ENCODE peak calls at places on chromosome 10, in four cellular contexts. B is AG04450, F is fibroblast of lung, M is thoracic aorta. A is an unnamed sample.

GRCh38 chr10:110414563-110415309 is 83.0 kb upstream of the DUSP5 start:
- DNase-seq in B (no peak), F (peak), M (no peak), A (peak)

GRCh38 chr10:110137142-110137545 is 70.3 kb upstream of the MXI1 start:
- DNase-seq in B (peak), F (peak), M (no peak), A (peak)

GRCh38 chr10:82411416-82411815 is 536.4 kb downstream of the NRG3 start:
- DNase-seq in B (no peak), F (peak), M (no peak), A (no peak)

GRCh38 chr10:18332048-18332447 is 191.8 kb downstream of the CACNB2 start:
- DNase-seq in B (no peak), F (no peak), M (no peak), A (no peak)

GRCh38 chr10:118343115-118343514 is 991 bp upstream of the FAM204A start:
- DNase-seq in B (no peak), F (peak), M (no peak), A (peak)

GRCh38 chr10:74863508-74863907 is 37.1 kb downstream of the KAT6B start:
- DNase-seq in B (no peak), F (peak), M (no peak), A (no peak)

GRCh38 chr10:51629969-51630617 is 69.3 kb downstream of the CSTF2T start:
- DNase-seq in B (peak), F (no peak), M (no peak), A (no peak)

GRCh38 chr10:96306516-96306915 is 2.3 kb downstream of the DNTT start:
- DNase-seq in B (no peak), F (no peak), M (no peak), A (no peak)

GRCh38 chr10:117096559-117097201 is 41.4 kb downstream of the VAX1 start:
- DNase-seq in B (no peak), F (no peak), M (no peak), A (no peak)

GRCh38 chr10:60856405-60856804 is 78.1 kb downstream of the CDK1 start:
- DNase-seq in B (no peak), F (no peak), M (no peak), A (no peak)

GRCh38 chr10:93126484-93127052 is 52.9 kb downstream of the CYP26A1 start:
- DNase-seq in B (no peak), F (no peak), M (no peak), A (no peak)

GRCh38 chr10:87861034-87861433 is 2.3 kb downstream of the KLLN start:
- DNase-seq in B (no peak), F (no peak), M (no peak), A (no peak)

GRCh38 chr10:17128261-17128660 is 1.4 kb downstream of the CUBN start:
- DNase-seq in B (no peak), F (no peak), M (no peak), A (no peak)

GRCh38 chr10:111077715-111078504 is 1.1 kb downstream of the ADRA2A start:
- DNase-seq in B (no peak), F (no peak), M (no peak), A (no peak)

GRCh38 chr10:48976208-48976607 is 36.6 kb upstream of the LRRC18 start:
- DNase-seq in B (no peak), F (no peak), M (no peak), A (peak)

GRCh38 chr10:47331491-47331890 is 9.2 kb downstream of the GDF2 start:
- DNase-seq in B (no peak), F (no peak), M (no peak), A (no peak)

GRCh38 chr10:76334306-76334705 is 902.9 kb downstream of the LRMDA start:
- DNase-seq in B (no peak), F (no peak), M (no peak), A (no peak)

GRCh38 chr10:78738861-78739260 is 329.9 kb upstream of the ZMIZ1 start:
- DNase-seq in B (no peak), F (no peak), M (no peak), A (no peak)

GRCh38 chr10:61902448-61903183 is 1.1 kb downstream of the ARID5B start:
- DNase-seq in B (no peak), F (peak), M (no peak), A (no peak)

GRCh38 chr10:44284198-44285084 is 100.5 kb downstream of the CXCL12 start:
- DNase-seq in B (no peak), F (no peak), M (no peak), A (no peak)

GRCh38 chr10:66982792-66983481 is 57.1 kb downstream of the LRRTM3 start:
- DNase-seq in B (no peak), F (no peak), M (no peak), A (no peak)

GRCh38 chr10:57694956-57695605 is 572.6 kb downstream of the IPMK start:
- DNase-seq in B (no peak), F (peak), M (no peak), A (no peak)

GRCh38 chr10:78621183-78621789 is 447.5 kb upstream of the ZMIZ1 start:
- DNase-seq in B (no peak), F (peak), M (no peak), A (no peak)

GRCh38 chr10:19932806-19933371 is 116.7 kb downstream of the PLXDC2 start:
- DNase-seq in B (no peak), F (no peak), M (no peak), A (no peak)
- H3K27ac ChIP-seq in B (no peak), F (no peak), M (peak), A (no peak)

DNA sequence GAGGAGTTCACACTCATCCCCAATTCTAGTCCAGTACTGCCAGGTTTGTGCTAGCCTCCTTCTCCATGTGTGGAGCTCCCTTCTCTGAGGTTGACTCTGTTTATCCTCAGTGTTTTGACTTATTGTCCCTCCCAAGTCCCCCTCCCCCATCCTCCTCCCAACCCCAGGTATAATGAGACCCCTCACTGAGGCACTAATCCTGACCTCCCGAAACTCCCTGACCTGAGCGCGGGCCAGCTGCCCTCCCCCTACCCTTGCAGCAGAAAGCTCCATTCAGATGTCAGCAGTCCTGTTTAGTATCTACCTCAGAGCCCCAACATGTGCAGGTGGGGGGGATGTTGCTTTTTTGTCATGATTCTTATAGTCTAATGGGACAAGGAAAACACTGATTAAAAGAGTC is 61.4 kb downstream of the GDI2 start:
- DNase-seq in B (no peak), F (no peak), M (no peak), A (no peak)
- H3K27ac ChIP-seq in B (no peak), F (no peak), M (no peak), A (no peak)

GRCh38 chr10:71827828-71828227 is 23.2 kb downstream of the PSAP start:
- DNase-seq in B (no peak), F (no peak), M (no peak), A (no peak)
- H3K27ac ChIP-seq in B (no peak), F (no peak), M (no peak), A (no peak)

DNA sequence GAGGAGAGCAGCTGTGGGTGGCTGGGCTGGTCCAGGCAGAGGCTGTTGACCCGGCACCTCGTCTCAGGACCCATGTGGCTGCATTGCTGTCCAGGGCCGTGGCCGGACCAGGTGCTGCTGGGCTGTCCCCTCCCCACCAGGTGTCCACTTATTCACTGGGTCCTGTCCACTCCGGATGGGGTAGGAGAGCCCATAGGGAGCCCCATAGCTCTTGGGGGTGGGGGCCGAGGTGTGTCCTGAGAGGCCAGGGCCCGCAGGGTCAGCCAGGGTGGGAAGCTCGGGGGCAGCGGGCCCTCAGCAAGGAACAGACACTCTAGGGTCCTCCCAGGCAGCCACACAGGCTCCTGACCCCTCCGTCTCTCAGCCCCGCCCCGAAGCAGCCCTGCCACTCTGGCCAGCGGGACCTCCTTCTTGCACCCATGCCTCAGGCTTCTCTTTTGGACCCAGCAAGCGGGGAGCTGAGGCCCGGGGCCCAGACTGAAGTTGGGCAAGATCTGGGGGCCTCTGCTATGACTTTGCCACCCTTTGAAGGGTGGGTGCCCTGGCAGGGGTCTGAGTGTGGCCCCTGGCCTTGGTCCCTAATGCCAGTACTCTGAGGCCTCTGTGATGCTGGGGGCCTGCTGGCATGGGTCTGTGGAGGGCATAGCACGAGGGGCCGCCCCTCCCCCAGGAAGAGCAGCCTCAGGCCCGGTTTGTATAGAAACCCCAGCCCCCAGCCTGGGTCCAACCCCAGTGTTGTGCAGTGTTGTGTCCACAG is 86.4 kb downstream of the NKX6-2 start:
- DNase-seq in B (no peak), F (no peak), M (no peak), A (no peak)
- H3K27ac ChIP-seq in B (peak), F (peak), M (peak), A (no peak)

GRCh38 chr10:69139961-69140360 is 16.0 kb downstream of the VPS26A start:
- DNase-seq in B (no peak), F (no peak), M (no peak), A (no peak)
- H3K27ac ChIP-seq in B (no peak), F (no peak), M (no peak), A (no peak)

GRCh38 chr10:14565199-14565598 is 209.5 kb downstream of the FAM107B start:
- DNase-seq in B (no peak), F (no peak), M (no peak), A (no peak)

GRCh38 chr10:14569274-14570060 is 205.2 kb downstream of the FAM107B start:
- DNase-seq in B (no peak), F (no peak), M (no peak), A (no peak)

GRCh38 chr10:14564268-14564744 is 210.4 kb downstream of the FAM107B start:
- DNase-seq in B (no peak), F (no peak), M (no peak), A (no peak)

GRCh38 chr10:14567421-14567820 is 207.3 kb downstream of the FAM107B start:
- DNase-seq in B (no peak), F (no peak), M (no peak), A (no peak)

DNA sequence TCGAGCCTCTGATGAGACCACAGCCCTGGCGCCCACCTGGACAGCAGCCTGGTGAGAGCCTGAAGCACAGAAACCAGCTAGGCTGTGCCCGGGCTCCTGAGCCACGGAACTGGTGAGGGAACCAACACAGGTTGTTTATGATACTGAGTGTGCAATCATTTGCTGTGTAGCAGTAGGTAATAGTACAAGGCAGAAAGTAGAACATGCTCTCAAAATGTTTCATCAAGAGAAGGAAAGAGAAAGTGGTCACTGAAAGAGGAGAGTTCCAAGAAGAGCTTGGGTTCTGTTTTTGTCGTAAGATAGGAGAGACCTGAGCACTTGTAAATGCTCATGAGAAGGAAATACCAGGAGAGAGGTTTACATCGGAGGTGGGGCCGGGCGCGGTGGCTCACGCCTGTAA is 208.2 kb downstream of the FAM107B start:
- DNase-seq in B (no peak), F (no peak), M (no peak), A (no peak)
- H3K27ac ChIP-seq in B (no peak), F (no peak), M (no peak), A (no peak)

DNA sequence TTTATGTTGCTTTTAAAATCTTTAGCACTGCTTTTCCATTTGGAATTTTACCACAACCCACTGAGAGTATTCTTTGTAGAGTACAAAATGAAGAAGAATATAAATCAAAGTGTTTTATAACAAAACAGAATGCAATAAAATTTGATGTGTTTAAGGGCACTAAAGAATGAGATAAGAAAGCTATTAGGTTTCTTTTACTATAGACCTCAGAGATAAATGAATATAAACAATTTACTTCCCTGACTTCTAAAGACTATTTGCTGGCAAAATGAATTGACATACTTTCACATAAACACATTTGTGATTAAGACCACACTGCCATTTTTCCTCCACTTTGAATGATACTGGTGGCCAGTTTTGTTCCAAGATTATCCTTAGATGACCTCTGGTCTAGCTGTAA is 124.5 kb downstream of the ITGA8 start:
- DNase-seq in B (no peak), F (no peak), M (no peak), A (no peak)
- H3K27ac ChIP-seq in B (no peak), F (no peak), M (no peak), A (no peak)

DNA sequence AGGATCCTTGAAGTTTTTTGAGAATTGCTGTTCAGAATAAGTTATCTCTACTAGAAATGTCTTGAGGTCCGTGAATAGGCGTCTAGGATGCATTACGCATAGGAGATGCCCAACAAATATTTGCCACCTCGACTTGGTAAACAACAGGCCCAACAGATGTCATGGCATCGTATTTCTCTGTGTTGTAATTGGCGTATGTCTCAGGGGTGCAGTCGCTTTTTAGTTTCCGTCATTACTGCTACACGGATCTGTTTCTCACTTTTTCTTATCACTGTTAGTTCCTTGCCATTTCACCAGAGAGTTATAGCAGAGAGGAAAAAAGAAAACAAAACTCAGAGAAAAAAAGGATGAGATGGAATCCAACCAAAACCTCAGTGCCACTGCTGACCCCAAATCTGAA is 73.0 kb upstream of the SFMBT2 start:
- DNase-seq in B (no peak), F (no peak), M (no peak), A (no peak)
- H3K27ac ChIP-seq in B (no peak), F (no peak), M (no peak), A (no peak)

DNA sequence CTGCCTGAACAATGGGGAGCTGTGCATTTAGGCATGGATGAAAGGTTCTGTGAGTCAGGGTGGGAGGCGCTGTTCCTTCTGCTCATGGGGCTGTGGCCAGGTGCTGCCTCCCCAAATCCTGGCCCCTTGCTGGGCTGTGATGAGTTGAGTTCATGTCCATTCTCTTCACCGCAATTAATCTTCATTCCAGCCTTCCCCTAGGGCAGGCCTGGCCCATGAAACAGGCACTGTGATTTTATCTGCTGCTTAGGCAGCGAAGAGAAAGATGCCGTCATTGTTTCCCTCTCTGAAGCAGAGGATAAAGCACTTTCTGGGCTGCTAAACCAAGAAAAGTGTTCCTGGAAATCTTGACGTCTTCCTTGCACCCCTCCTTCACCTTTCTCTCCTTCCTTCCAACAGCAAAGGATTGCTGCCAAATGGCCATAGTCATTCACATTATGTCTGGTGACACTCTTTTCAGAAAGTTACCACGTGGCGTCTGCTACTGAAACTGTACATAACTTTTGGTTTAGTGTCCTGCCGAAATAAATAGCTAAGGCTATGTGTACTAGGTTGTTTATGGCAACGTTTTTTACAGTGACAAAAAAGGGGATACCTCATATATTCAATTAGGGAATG is 265.9 kb downstream of the ZEB1 start:
- DNase-seq in B (no peak), F (peak), M (no peak), A (no peak)
- H3K27ac ChIP-seq in B (no peak), F (no peak), M (no peak), A (no peak)